ENCODE peak calls at places on chromosomes 3 and 15, in eight cellular contexts. K is upper lobe of right lung; C is Panc1; U is A549; I is IMR-90; Y is fibroblast of lung; F is CD8-positive, alpha-beta T cell; L is lung. H is an unnamed sample.
A peak's percentile ranks its signal among the peaks of the same experiment; 100 is the strongest.

GRCh38 chr3:52387481-52387880 is 57.4 kb downstream of the SEMA3G start:
- DNase-seq in K (no peak), C (no peak), U (no peak), I (no peak), Y (no peak), F (no peak), L (no peak), H (no peak)

GRCh38 chr3:45194791-45195190 is 31.3 kb downstream of the TMEM158 start:
- DNase-seq in K (no peak), C (no peak), U (no peak), I (no peak), Y (no peak), F (no peak), L (no peak), H (no peak)

GRCh38 chr3:179450901-179451334 is 352 bp downstream of the GNB4 start:
- DNase-seq in K (no peak), C (no peak), U (peak; percentile 8), I (peak; percentile 23), Y (peak; percentile 42), F (no peak), L (no peak), H (no peak)

GRCh38 chr3:174598885-174599439 is 260.2 kb upstream of the NAALADL2 start:
- DNase-seq in K (no peak), C (no peak), U (no peak), I (no peak), Y (no peak), F (no peak), L (no peak), H (no peak)

GRCh38 chr3:85912981-85913380 is 954.2 kb downstream of the CADM2 start:
- DNase-seq in K (no peak), C (peak; percentile 33), U (no peak), I (peak; percentile 2), Y (peak; percentile 29), F (no peak), L (no peak), H (no peak)

GRCh38 chr15:66766282-66767228 is 64.5 kb downstream of the SMAD6 start:
- DNase-seq in K (peak; percentile 4), C (no peak), U (peak; percentile 67), I (peak; percentile 84), Y (peak; percentile 53), F (no peak), L (no peak), H (no peak)

GRCh38 chr3:121152573-121152972 is 244.6 kb downstream of the STXBP5L start:
- DNase-seq in K (no peak), C (peak; percentile 2), U (no peak), I (no peak), Y (no peak), F (no peak), L (no peak), H (no peak)

GRCh38 chr3:188152660-188153497 is 1.1 kb upstream of the LPP start:
- DNase-seq in K (peak; percentile 73), C (no peak), U (peak; percentile 16), I (peak; percentile 73), Y (peak; percentile 79), F (no peak), L (peak; percentile 45), H (peak; percentile 80)

GRCh38 chr3:12553921-12554391 is 2.9 kb upstream of the MKRN2 start:
- DNase-seq in K (no peak), C (no peak), U (no peak), I (no peak), Y (peak; percentile 37), F (no peak), L (peak; percentile 35), H (no peak)

GRCh38 chr3:155334897-155335883 is 41.7 kb upstream of the STRIT1 start:
- DNase-seq in K (no peak), C (no peak), U (no peak), I (no peak), Y (no peak), F (no peak), L (no peak), H (no peak)

GRCh38 chr3:13698498-13698897 is 149.6 kb downstream of the FBLN2 start:
- DNase-seq in K (no peak), C (no peak), U (no peak), I (no peak), Y (no peak), F (no peak), L (no peak), H (no peak)

GRCh38 chr3:195911041-195911945 is 2.9 kb upstream of the TNK2 start:
- DNase-seq in K (no peak), C (no peak), U (no peak), I (no peak), Y (no peak), F (no peak), L (no peak), H (no peak)

GRCh38 chr15:86915811-86916331 is 836.2 kb downstream of the AGBL1 start:
- DNase-seq in K (no peak), C (no peak), U (peak; percentile 47), I (peak; percentile 13), Y (peak; percentile 54), F (no peak), L (no peak), H (no peak)

GRCh38 chr15:34753236-34753894 is 1.4 kb downstream of the GJD2 start:
- DNase-seq in K (no peak), C (no peak), U (no peak), I (peak; percentile 71), Y (peak; percentile 69), F (no peak), L (no peak), H (no peak)

GRCh38 chr15:39748276-39748675 is 34.4 kb downstream of the FSIP1 start:
- DNase-seq in K (no peak), C (no peak), U (no peak), I (no peak), Y (peak; percentile 9), F (no peak), L (no peak), H (no peak)

GRCh38 chr3:67719333-67719732 is 64.9 kb upstream of the SUCLG2 start:
- DNase-seq in K (no peak), C (no peak), U (no peak), I (peak; percentile 51), Y (no peak), F (no peak), L (no peak), H (no peak)

GRCh38 chr3:72533584-72534473 is 314.4 kb downstream of the SHQ1 start:
- DNase-seq in K (no peak), C (no peak), U (no peak), I (no peak), Y (no peak), F (no peak), L (no peak), H (no peak)

GRCh38 chr3:101850327-101851048 is 1.2 kb downstream of the NFKBIZ start:
- DNase-seq in K (no peak), C (no peak), U (no peak), I (peak; percentile 81), Y (peak; percentile 77), F (no peak), L (no peak), H (no peak)

GRCh38 chr3:4995500-4996053 is 16.3 kb downstream of the BHLHE40 start:
- DNase-seq in K (no peak), C (no peak), U (no peak), I (peak; percentile 83), Y (peak; percentile 31), F (no peak), L (no peak), H (peak; percentile 50)

GRCh38 chr15:57924536-57924935 is 141.0 kb downstream of the ALDH1A2 start:
- DNase-seq in K (no peak), C (no peak), U (no peak), I (no peak), Y (no peak), F (no peak), L (no peak), H (no peak)
- TF ChIP-seq CTCF in K (no peak), C (no peak), U (no peak), I (no peak), Y (no peak), F (no peak), L (no peak), H (no peak)

GRCh38 chr15:63491979-63492378 is 12.4 kb upstream of the USP3 start:
- DNase-seq in K (no peak), C (no peak), U (no peak), I (peak; percentile 85), Y (peak; percentile 85), F (no peak), L (no peak), H (no peak)

GRCh38 chr15:63491116-63491817 is 13.1 kb upstream of the USP3 start:
- DNase-seq in K (no peak), C (no peak), U (no peak), I (no peak), Y (no peak), F (no peak), L (no peak), H (no peak)

GRCh38 chr15:63494406-63494805 is 10.0 kb upstream of the USP3 start:
- DNase-seq in K (no peak), C (no peak), U (no peak), I (no peak), Y (no peak), F (no peak), L (no peak), H (no peak)

GRCh38 chr15:63493451-63493850 is 10.9 kb upstream of the USP3 start:
- DNase-seq in K (no peak), C (no peak), U (no peak), I (no peak), Y (no peak), F (no peak), L (no peak), H (no peak)

GRCh38 chr15:63492541-63493077 is 11.8 kb upstream of the USP3 start:
- DNase-seq in K (no peak), C (no peak), U (no peak), I (peak; percentile 87), Y (peak; percentile 89), F (no peak), L (no peak), H (no peak)
- H3K4me1 ChIP-seq in K (peaks cover 32% of the 10 kb centered on the region), C (peaks cover 43% of the 10 kb centered on the region), U (peaks cover 67% of the 10 kb centered on the region), I (peaks cover 16% of the 10 kb centered on the region), Y (peaks cover 16% of the 10 kb centered on the region), F (peaks cover 46% of the 10 kb centered on the region), L (no peaks in the 10 kb centered on the region), H (no peaks in the 10 kb centered on the region)

GRCh38 chr3:181103605-181104004 is 114.1 kb upstream of the DNAJC19 start:
- DNase-seq in K (no peak), C (no peak), U (no peak), I (no peak), Y (peak; percentile 0), F (no peak), L (no peak), H (no peak)
- TF ChIP-seq CTCF in K (no peak), C (peak; percentile 51), U (no peak), I (no peak), Y (peak; percentile 3), F (no peak), L (no peak), H (no peak)

GRCh38 chr3:129031476-129032215 is 28.9 kb upstream of the GP9 start:
- DNase-seq in K (peak; percentile 42), C (no peak), U (no peak), I (no peak), Y (no peak), F (no peak), L (no peak), H (no peak)

GRCh38 chr3:129033619-129034321 is 26.8 kb upstream of the GP9 start:
- DNase-seq in K (no peak), C (no peak), U (no peak), I (no peak), Y (no peak), F (no peak), L (no peak), H (no peak)

GRCh38 chr3:129032716-129033115 is 27.9 kb upstream of the GP9 start:
- DNase-seq in K (no peak), C (no peak), U (no peak), I (no peak), Y (no peak), F (no peak), L (no peak), H (no peak)

GRCh38 chr3:129034650-129035049 is 25.9 kb upstream of the GP9 start:
- DNase-seq in K (no peak), C (no peak), U (peak; percentile 28), I (no peak), Y (no peak), F (no peak), L (no peak), H (no peak)

GRCh38 chr3:129033151-129033550 is 27.4 kb upstream of the GP9 start:
- DNase-seq in K (no peak), C (no peak), U (no peak), I (no peak), Y (no peak), F (no peak), L (no peak), H (no peak)
- H3K4me1 ChIP-seq in K (no peaks in the 10 kb centered on the region), C (peaks cover 5% of the 10 kb centered on the region), U (no peaks in the 10 kb centered on the region), I (peaks cover 2% of the 10 kb centered on the region), Y (no peaks in the 10 kb centered on the region), F (peaks cover 17% of the 10 kb centered on the region), L (no peaks in the 10 kb centered on the region), H (no peaks in the 10 kb centered on the region)

H was measured in right atrium auricular region.